ENCODE peak calls at places on chromosome 13, in nine cellular contexts. B, L, R, H, J, S, Y, N and X are unnamed samples.

GRCh38 chr13:91144054-91144453 is 203.4 kb upstream of the MIR17HG start:
- DNase-seq in B (no peak), L (no peak), R (no peak), H (no peak), J (peak), S (no peak), Y (no peak), N (no peak), X (no peak)

GRCh38 chr13:80469841-80470378 is 129.0 kb upstream of the SPRY2 start:
- DNase-seq in B (no peak), L (no peak), R (no peak), H (peak), J (no peak), S (peak), Y (no peak), N (no peak), X (peak)

GRCh38 chr13:108352599-108352998 is 83.1 kb downstream of the TNFSF13B start:
- DNase-seq in B (no peak), L (no peak), R (no peak), H (no peak), J (no peak), S (no peak), Y (no peak), N (no peak), X (no peak)

GRCh38 chr13:76038920-76039716 is 403.0 kb downstream of the LMO7 start:
- DNase-seq in B (no peak), L (no peak), R (no peak), H (no peak), J (no peak), S (no peak), Y (no peak), N (no peak), X (no peak)

GRCh38 chr13:23321534-23322241 is 111.8 kb downstream of the SACS start:
- DNase-seq in B (no peak), L (no peak), R (peak), H (no peak), J (no peak), S (peak), Y (peak), N (no peak), X (peak)

GRCh38 chr13:50033696-50034095 is 18.5 kb downstream of the KCNRG start:
- DNase-seq in B (no peak), L (no peak), R (no peak), H (no peak), J (no peak), S (peak), Y (no peak), N (no peak), X (no peak)

GRCh38 chr13:97030705-97031452 is 36.6 kb upstream of the OXGR1 start:
- DNase-seq in B (no peak), L (no peak), R (peak), H (no peak), J (no peak), S (peak), Y (peak), N (no peak), X (no peak)

GRCh38 chr13:26921918-26922317 is 161.3 kb upstream of the GPR12 start:
- DNase-seq in B (no peak), L (no peak), R (no peak), H (no peak), J (no peak), S (no peak), Y (no peak), N (no peak), X (no peak)

GRCh38 chr13:50685491-50685890 is 158.0 kb downstream of the DLEU7 start:
- DNase-seq in B (no peak), L (no peak), R (no peak), H (peak), J (no peak), S (peak), Y (peak), N (no peak), X (peak)

GRCh38 chr13:35179494-35179893 is 237.4 kb downstream of the NBEA start:
- DNase-seq in B (no peak), L (no peak), R (no peak), H (no peak), J (no peak), S (peak), Y (no peak), N (no peak), X (no peak)

GRCh38 chr13:46899801-46900200 is 2.9 kb upstream of the HTR2A start:
- DNase-seq in B (no peak), L (no peak), R (no peak), H (no peak), J (no peak), S (no peak), Y (no peak), N (no peak), X (no peak)

GRCh38 chr13:94199135-94199534 is 280.3 kb downstream of the DCT start:
- DNase-seq in B (no peak), L (no peak), R (no peak), H (no peak), J (no peak), S (no peak), Y (no peak), N (no peak), X (no peak)

GRCh38 chr13:103839460-103839859 is 773.2 kb upstream of the SLC10A2 start:
- DNase-seq in B (no peak), L (no peak), R (no peak), H (no peak), J (no peak), S (no peak), Y (no peak), N (no peak), X (no peak)

GRCh38 chr13:72820156-72820897 is 38.4 kb downstream of the PIBF1 start:
- DNase-seq in B (no peak), L (no peak), R (no peak), H (no peak), J (no peak), S (peak), Y (peak), N (no peak), X (no peak)

GRCh38 chr13:110347535-110348308 is 40.6 kb downstream of the COL4A2 start:
- DNase-seq in B (no peak), L (no peak), R (no peak), H (no peak), J (no peak), S (peak), Y (peak), N (no peak), X (peak)

GRCh38 chr13:75934889-75935288 is 298.8 kb downstream of the LMO7 start:
- DNase-seq in B (no peak), L (no peak), R (no peak), H (no peak), J (no peak), S (peak), Y (no peak), N (no peak), X (no peak)

GRCh38 chr13:90690458-90691063 is 656.9 kb upstream of the MIR17HG start:
- DNase-seq in B (no peak), L (no peak), R (no peak), H (no peak), J (no peak), S (peak), Y (no peak), N (no peak), X (no peak)

GRCh38 chr13:66887088-66887487 is 343.0 kb downstream of the PCDH9 start:
- DNase-seq in B (no peak), L (no peak), R (no peak), H (no peak), J (no peak), S (peak), Y (no peak), N (no peak), X (no peak)

GRCh38 chr13:79662882-79663281 is 181.9 kb downstream of the NDFIP2 start:
- DNase-seq in B (no peak), L (no peak), R (no peak), H (no peak), J (no peak), S (no peak), Y (no peak), N (no peak), X (no peak)